ENCODE peak calls at places on chromosomes 7 and 10, in nine cellular contexts. Z is A673; X is right atrium auricular region; H is GM18507; N is activated CD4-positive, alpha-beta T cell treated with anti-CD3 and anti-CD28 coated beads for 4 hours; F is GM10248; P is AG09319; J is cardiac muscle cell; W is fibroblast of lung. T is an unnamed sample.

GRCh38 chr7:116713918-116714317 is 41.9 kb downstream of the MET start:
- DNase-seq in H (no peak), X (no peak), W (peak), P (no peak), F (no peak), J (no peak), Z (no peak), N (no peak), T (peak)

GRCh38 chr10:14670551-14671240 is 104.0 kb downstream of the FAM107B start:
- DNase-seq in P (peak), X (no peak), J (peak), N (no peak), W (no peak), H (no peak), F (no peak), Z (no peak), T (no peak)

GRCh38 chr10:76352300-76352699 is 920.9 kb downstream of the LRMDA start:
- DNase-seq in Z (no peak), F (no peak), H (no peak), J (peak), P (no peak), N (no peak), W (peak), X (no peak), T (peak)

GRCh38 chr10:77578583-77579227 is 58.9 kb downstream of the KCNMA1 start:
- DNase-seq in N (no peak), Z (no peak), P (no peak), W (peak), F (no peak), J (no peak), X (no peak), H (no peak), T (no peak)

GRCh38 chr10:1646332-1646731 is 91.0 kb downstream of the ADARB2 start:
- DNase-seq in F (no peak), W (no peak), H (no peak), P (no peak), J (no peak), X (no peak), N (no peak), Z (no peak), T (no peak)

GRCh38 chr10:71747039-71747807 is 26.1 kb downstream of the VSIR start:
- DNase-seq in F (no peak), H (no peak), P (no peak), N (no peak), W (no peak), X (no peak), J (no peak), Z (no peak), T (no peak)

GRCh38 chr10:43667317-43667731 is 18.6 kb upstream of the ZNF32 start:
- DNase-seq in H (no peak), Z (no peak), N (no peak), F (no peak), W (peak), X (peak), J (peak), P (no peak), T (no peak)

GRCh38 chr10:55704950-55705349 is 656.1 kb downstream of the ZWINT start:
- DNase-seq in X (no peak), Z (no peak), P (no peak), J (no peak), N (no peak), H (no peak), F (no peak), W (no peak), T (no peak)

GRCh38 chr7:145183069-145183468 is 347.2 kb upstream of the TPK1 start:
- DNase-seq in X (no peak), N (no peak), J (no peak), H (no peak), P (no peak), F (no peak), W (no peak), Z (no peak), T (no peak)

GRCh38 chr10:79346388-79347225 is 662 bp upstream of the PPIF start:
- DNase-seq in X (no peak), P (no peak), H (no peak), J (no peak), Z (no peak), N (no peak), W (no peak), F (peak), T (no peak)

GRCh38 chr7:135745702-135746312 is 2.8 kb downstream of the FAM180A start:
- DNase-seq in F (no peak), N (no peak), H (no peak), P (peak), X (peak), J (peak), W (peak), Z (no peak), T (peak)

GRCh38 chr10:86046845-86047460 is 319.6 kb downstream of the GRID1 start:
- DNase-seq in J (no peak), H (no peak), F (no peak), W (no peak), N (no peak), Z (no peak), X (no peak), P (no peak), T (no peak)

GRCh38 chr10:30371954-30372353 is 22.9 kb upstream of the MTPAP start:
- DNase-seq in J (no peak), W (peak), N (no peak), Z (no peak), F (no peak), X (no peak), H (no peak), P (no peak), T (no peak)

GRCh38 chr7:136874393-136875032 is 6.1 kb downstream of the CHRM2 start:
- DNase-seq in F (no peak), J (peak), P (no peak), W (peak), X (no peak), N (no peak), H (no peak), Z (peak), T (no peak)

GRCh38 chr10:96513686-96514551 is at the start of gene TLL2:
- DNase-seq in X (peak), W (peak), P (peak), H (peak), Z (peak), N (peak), F (peak), J (peak), T (peak)

GRCh38 chr10:21531164-21531563 is 2.9 kb upstream of the MLLT10 start:
- DNase-seq in F (no peak), X (no peak), H (no peak), J (peak), Z (no peak), N (no peak), W (peak), P (no peak), T (no peak)

GRCh38 chr10:89043052-89043451 is 52.5 kb downstream of the FAS start:
- DNase-seq in W (no peak), N (no peak), F (no peak), J (no peak), X (no peak), P (no peak), Z (no peak), H (no peak), T (no peak)

GRCh38 chr7:44971991-44972441 is 6.8 kb downstream of the MYO1G start:
- DNase-seq in Z (no peak), W (no peak), J (no peak), X (no peak), N (no peak), F (no peak), P (no peak), H (no peak), T (no peak)

GRCh38 chr7:95897557-95898183 is 125.3 kb downstream of the DYNC1I1 start:
- DNase-seq in N (no peak), W (no peak), Z (peak), H (no peak), X (no peak), P (no peak), J (no peak), F (no peak), T (no peak)

GRCh38 chr10:42941245-42941644 is 135.6 kb upstream of the RET start:
- DNase-seq in N (no peak), J (no peak), X (no peak), Z (no peak), F (peak), P (no peak), W (no peak), H (no peak), T (no peak)

GRCh38 chr10:3102721-3103410 is 35.5 kb downstream of the PFKP start:
- DNase-seq in P (no peak), X (no peak), J (peak), N (no peak), W (peak), F (no peak), H (no peak), Z (no peak), T (no peak)

GRCh38 chr10:88110355-88110754 is 246.9 kb downstream of the PTEN start:
- DNase-seq in X (no peak), N (no peak), J (no peak), F (no peak), W (peak), H (no peak), P (no peak), Z (no peak), T (no peak)

GRCh38 chr10:32140403-32140802 is 84.2 kb upstream of the KIF5B start:
- DNase-seq in J (no peak), X (no peak), Z (no peak), W (no peak), F (no peak), H (no peak), P (no peak), N (no peak), T (no peak)

GRCh38 chr7:49564379-49564714 is 209.1 kb upstream of the VWC2 start:
- DNase-seq in F (peak), P (no peak), H (no peak), N (no peak), W (no peak), X (no peak), Z (no peak), J (no peak), T (no peak)

GRCh38 chr7:44965441-44965903 is 13.3 kb downstream of the MYO1G start:
- DNase-seq in N (no peak), J (no peak), P (no peak), F (no peak), Z (no peak), X (no peak), W (no peak), H (no peak), T (no peak)

GRCh38 chr10:63456437-63457210 is 9.2 kb downstream of the JMJD1C start:
- DNase-seq in W (peak), F (no peak), J (peak), X (no peak), P (no peak), N (no peak), H (no peak), Z (no peak), T (no peak)

GRCh38 chr10:89609730-89610393 is 35.2 kb downstream of the PANK1 start:
- DNase-seq in H (peak), W (no peak), P (no peak), Z (no peak), N (no peak), X (no peak), J (no peak), F (peak), T (no peak)

GRCh38 chr10:103716206-103717160 is 138.9 kb downstream of the SH3PXD2A start:
- DNase-seq in W (peak), N (no peak), P (no peak), Z (no peak), F (no peak), J (peak), H (no peak), X (no peak), T (no peak)

GRCh38 chr7:124354206-124354605 is 321.3 kb upstream of the TMEM229A start:
- DNase-seq in J (no peak), P (no peak), X (no peak), Z (no peak), F (no peak), W (no peak), H (no peak), N (no peak), T (no peak)

GRCh38 chr10:125707852-125708468 is 11.5 kb upstream of the EDRF1 start:
- DNase-seq in H (no peak), F (no peak), Z (no peak), J (peak), W (peak), N (no peak), X (no peak), P (no peak), T (peak)

GRCh38 chr7:22849158-22849557 is 26.5 kb upstream of the TOMM7 start:
- DNase-seq in N (no peak), J (no peak), W (no peak), Z (no peak), X (no peak), H (no peak), F (no peak), P (peak), T (no peak)

GRCh38 chr10:103618575-103619423 is 125.3 kb downstream of the NEURL1 start:
- DNase-seq in J (peak), X (peak), F (no peak), N (no peak), H (no peak), Z (no peak), P (peak), W (peak), T (peak)

GRCh38 chr7:84682543-84682942 is 488.0 kb upstream of the SEMA3A start:
- DNase-seq in Z (no peak), F (no peak), H (no peak), P (no peak), X (no peak), J (no peak), W (no peak), N (no peak), T (no peak)

GRCh38 chr10:92279297-92279696 is 11.6 kb downstream of the CPEB3 start:
- DNase-seq in J (peak), F (no peak), X (no peak), P (no peak), Z (no peak), N (no peak), H (no peak), W (no peak), T (peak)

GRCh38 chr7:27442446-27442845 is 199.8 kb downstream of the EVX1 start:
- DNase-seq in N (no peak), W (peak), H (no peak), X (no peak), P (no peak), J (peak), F (no peak), Z (peak), T (peak)

GRCh38 chr7:140316165-140316661 is 82.1 kb downstream of the SLC37A3 start:
- DNase-seq in Z (no peak), J (peak), P (peak), W (peak), H (no peak), X (peak), N (no peak), F (no peak), T (peak)

GRCh38 chr10:27504897-27505457 is 873 bp downstream of the RAB18 start:
- DNase-seq in H (no peak), Z (no peak), X (no peak), J (peak), N (no peak), F (no peak), W (peak), P (no peak), T (no peak)

GRCh38 chr10:122460891-122461293 is 461 bp upstream of the HTRA1 start:
- DNase-seq in P (no peak), Z (no peak), H (no peak), X (no peak), W (peak), F (no peak), N (no peak), J (peak), T (no peak)

GRCh38 chr10:8898745-8899330 is 844.4 kb downstream of the GATA3 start:
- DNase-seq in W (no peak), X (no peak), P (no peak), Z (peak), J (no peak), F (no peak), H (no peak), N (no peak), T (no peak)